ENCODE peak calls at places on chromosomes 11 and 22, in nine cellular contexts. G, K, P, E, C, F, I, X and J are unnamed samples.

GRCh38 chr22:45083659-45084305 is 74.0 kb upstream of the PHF21B start:
- DNase-seq in P (no peak), K (no peak), C (no peak), G (no peak), I (peak), E (no peak), F (no peak), X (no peak), J (no peak)

GRCh38 chr22:27978875-27979274 is 59.8 kb upstream of the PITPNB start:
- DNase-seq in P (no peak), I (no peak), K (no peak), G (no peak), X (no peak), C (no peak), E (no peak), F (no peak), J (no peak)

GRCh38 chr22:22720201-22720723 is 75.8 kb downstream of the GGTLC2 start:
- DNase-seq in G (peak), P (no peak), E (peak), I (no peak), X (peak), K (peak), C (no peak), F (peak), J (no peak)

GRCh38 chr11:99865951-99866350 is 821.1 kb upstream of the ARHGAP42 start:
- DNase-seq in K (no peak), X (no peak), P (no peak), I (no peak), F (no peak), G (no peak), E (no peak), C (no peak), J (no peak)

GRCh38 chr11:10798330-10798980 is 10.3 kb downstream of the EIF4G2 start:
- DNase-seq in C (no peak), E (no peak), X (no peak), K (no peak), I (no peak), G (no peak), F (no peak), P (no peak), J (no peak)

GRCh38 chr11:72422414-72422813 is 11.9 kb downstream of the CLPB start:
- DNase-seq in C (no peak), X (no peak), E (no peak), G (no peak), I (no peak), P (no peak), K (no peak), F (no peak), J (no peak)

GRCh38 chr11:94402355-94402754 is 1.1 kb upstream of the GPR83 start:
- DNase-seq in F (no peak), G (no peak), P (no peak), K (no peak), I (no peak), C (no peak), X (no peak), E (no peak), J (no peak)

GRCh38 chr11:13883589-13883988 is 78.9 kb upstream of the SPON1 start:
- DNase-seq in E (no peak), P (no peak), F (no peak), G (no peak), C (no peak), I (no peak), K (no peak), X (no peak), J (no peak)

GRCh38 chr11:67033661-67034166 is 10.8 kb downstream of the SYT12 start:
- DNase-seq in I (peak), K (peak), G (no peak), C (peak), X (no peak), F (no peak), P (no peak), E (no peak), J (no peak)

GRCh38 chr22:19918332-19919106 is 23.1 kb upstream of the COMT start:
- DNase-seq in K (no peak), I (no peak), E (no peak), C (no peak), G (no peak), F (no peak), P (no peak), X (no peak), J (no peak)

GRCh38 chr11:34044664-34045485 is 6.7 kb upstream of the CAPRIN1 start:
- DNase-seq in C (no peak), I (peak), K (no peak), P (no peak), F (peak), E (peak), G (no peak), X (no peak), J (peak)

GRCh38 chr22:24843048-24843447 is 37.0 kb downstream of the SGSM1 start:
- DNase-seq in E (no peak), K (no peak), X (no peak), G (no peak), I (no peak), P (no peak), F (no peak), C (no peak), J (no peak)

GRCh38 chr11:2518983-2519340 is 74.2 kb downstream of the KCNQ1 start:
- DNase-seq in E (no peak), K (no peak), X (no peak), C (no peak), G (no peak), I (no peak), F (no peak), P (peak), J (peak)

GRCh38 chr11:2271077-2271326 is 614 bp upstream of the ASCL2 start:
- DNase-seq in P (peak), C (no peak), I (no peak), X (peak), G (no peak), K (no peak), E (no peak), F (no peak), J (peak)

GRCh38 chr11:35541621-35542375 is 16.4 kb upstream of the PAMR1 start:
- DNase-seq in F (no peak), P (no peak), I (no peak), K (no peak), G (no peak), E (peak), X (no peak), C (peak), J (peak)

GRCh38 chr22:22717723-22718122 is 73.3 kb downstream of the GGTLC2 start:
- DNase-seq in C (no peak), G (no peak), X (no peak), I (no peak), K (no peak), E (no peak), F (no peak), P (no peak), J (no peak)

GRCh38 chr11:30322162-30322561 is 742 bp upstream of the ARL14EP start:
- DNase-seq in E (no peak), P (no peak), K (no peak), I (no peak), C (no peak), F (no peak), G (no peak), X (no peak), J (no peak)

GRCh38 chr11:30317030-30317429 is 5.9 kb upstream of the ARL14EP start:
- DNase-seq in E (no peak), C (no peak), X (no peak), P (no peak), K (peak), I (no peak), G (no peak), F (no peak), J (no peak)

GRCh38 chr11:30322826-30323710 is at the start of gene ARL14EP:
- DNase-seq in G (peak), K (peak), X (peak), F (peak), P (peak), E (peak), I (peak), C (peak), J (peak)

GRCh38 chr11:30326114-30326783 is 3.3 kb downstream of the ARL14EP start:
- DNase-seq in P (no peak), G (no peak), F (no peak), X (no peak), I (no peak), C (no peak), K (no peak), E (no peak), J (no peak)

DNA sequence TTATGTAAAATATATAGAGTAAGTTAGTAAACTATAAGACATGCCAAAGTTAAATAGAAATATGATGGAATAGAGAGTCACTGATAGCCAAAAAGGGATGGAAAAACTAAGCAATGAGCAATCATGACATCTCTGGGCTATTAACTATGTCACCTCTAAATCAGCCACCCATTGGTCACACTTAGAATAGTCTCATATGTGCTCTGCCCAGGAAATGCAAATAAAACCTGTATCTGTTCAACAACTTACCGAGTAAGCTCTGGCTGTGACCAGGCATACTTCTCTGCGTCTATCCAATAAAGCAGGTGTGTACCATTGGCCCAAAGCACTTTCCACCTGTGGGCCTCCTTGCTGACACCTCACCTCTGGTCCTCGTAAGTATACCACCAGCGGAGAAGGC is 1.6 kb upstream of the ARL14EP start:
- DNase-seq in K (no peak), G (no peak), X (no peak), I (no peak), C (no peak), F (no peak), P (no peak), E (no peak), J (no peak)
- H3K4me3 ChIP-seq in K (no peak), G (no peak), X (no peak), I (no peak), C (no peak), F (no peak), P (no peak), E (no peak), J (no peak)

GRCh38 chr22:42949159-42949558 is 65.8 kb downstream of the PACSIN2 start:
- DNase-seq in E (no peak), F (peak), C (no peak), K (no peak), G (no peak), I (no peak), P (no peak), X (no peak), J (peak)

GRCh38 chr22:42948205-42948804 is 66.6 kb downstream of the PACSIN2 start:
- DNase-seq in K (no peak), X (no peak), E (no peak), P (no peak), F (no peak), I (no peak), C (no peak), G (no peak), J (no peak)

GRCh38 chr22:42946551-42947198 is 68.3 kb downstream of the PACSIN2 start:
- DNase-seq in X (no peak), E (no peak), G (no peak), I (no peak), P (no peak), C (no peak), K (no peak), F (no peak), J (no peak)

GRCh38 chr22:42945736-42946135 is 69.2 kb downstream of the PACSIN2 start:
- DNase-seq in P (no peak), G (no peak), I (no peak), F (no peak), X (no peak), E (no peak), K (peak), C (no peak), J (no peak)

DNA sequence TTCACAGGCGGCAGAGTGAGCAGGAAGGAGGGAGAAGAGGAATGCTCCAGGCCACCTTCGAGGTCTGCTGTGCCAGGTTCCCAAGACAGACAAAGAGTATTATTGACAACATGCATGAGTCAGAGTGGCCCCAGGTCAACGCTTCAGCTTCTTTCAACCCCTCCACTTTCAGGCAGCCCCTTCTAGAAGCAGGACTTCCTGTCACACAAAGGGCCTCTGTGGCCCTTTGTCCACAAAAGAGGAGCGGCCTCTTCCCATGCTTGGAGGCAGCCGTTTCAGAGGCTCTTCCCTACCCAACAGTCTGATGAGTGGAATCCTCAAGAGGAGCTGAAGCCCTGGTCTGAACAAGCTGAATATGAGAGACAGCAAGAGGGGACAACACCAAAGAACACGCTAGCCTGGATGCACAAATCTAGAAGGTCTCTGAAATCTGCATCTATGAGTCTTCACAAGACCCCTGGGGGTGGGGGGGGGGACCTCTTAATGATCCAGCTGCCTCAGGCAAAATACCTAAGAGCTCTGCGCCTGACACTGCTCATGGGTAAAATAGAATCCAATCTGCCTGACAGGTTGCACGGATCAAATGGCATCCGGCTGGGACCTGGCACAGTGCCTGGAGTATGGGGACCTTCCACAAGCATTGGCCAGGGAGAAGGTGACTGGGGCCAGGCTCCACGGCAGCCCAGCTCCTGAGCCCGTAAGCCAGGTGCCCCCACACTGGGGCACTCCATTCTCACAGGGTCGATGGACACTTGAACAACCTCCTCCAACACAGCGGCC is 67.5 kb downstream of the PACSIN2 start:
- DNase-seq in K (no peak), F (peak), I (no peak), X (no peak), P (peak), C (peak), G (peak), E (no peak), J (peak)
- H3K4me3 ChIP-seq in K (no peak), F (no peak), I (no peak), X (no peak), P (no peak), C (no peak), G (no peak), E (no peak), J (no peak)

DNA sequence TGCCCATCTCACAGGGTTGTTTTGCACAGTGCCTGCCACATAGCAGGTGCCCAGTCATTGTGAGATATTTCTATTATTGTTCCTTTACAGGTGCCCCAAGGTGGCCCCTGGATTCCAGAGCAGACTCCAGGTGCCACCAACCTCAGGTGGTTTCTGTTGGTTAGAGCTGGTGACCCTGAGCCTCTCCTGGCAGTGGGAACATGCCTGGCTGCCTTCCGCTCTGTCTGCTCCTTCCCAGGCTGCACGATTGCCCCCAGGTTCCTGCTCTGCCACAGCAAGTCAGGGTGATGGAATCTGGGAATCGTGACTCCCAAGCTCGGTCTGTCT is 12.6 kb upstream of the OMP start:
- DNase-seq in G (no peak), C (no peak), X (no peak), F (no peak), K (no peak), E (no peak), P (no peak), I (no peak), J (no peak)
- H3K4me3 ChIP-seq in G (no peak), C (no peak), X (no peak), F (no peak), K (no peak), E (no peak), P (no peak), I (no peak), J (no peak)

GRCh38 chr11:65430406-65431217 is 8.0 kb downstream of the NEAT1 start:
- DNase-seq in K (peak), C (no peak), E (no peak), X (no peak), G (no peak), P (peak), I (peak), F (peak), J (no peak)

GRCh38 chr11:65432133-65432650 is 9.6 kb downstream of the NEAT1 start:
- DNase-seq in K (no peak), P (no peak), F (peak), G (no peak), X (no peak), E (no peak), I (no peak), C (no peak), J (no peak)

GRCh38 chr11:65429724-65430405 is 7.3 kb downstream of the NEAT1 start:
- DNase-seq in X (no peak), I (peak), C (peak), P (peak), G (no peak), F (peak), K (peak), E (peak), J (peak)

GRCh38 chr11:65432686-65433582 is 10.3 kb downstream of the NEAT1 start:
- DNase-seq in F (peak), E (no peak), X (peak), I (no peak), P (no peak), K (peak), G (no peak), C (no peak), J (no peak)

GRCh38 chr11:65431452-65432132 is 9.0 kb downstream of the NEAT1 start:
- DNase-seq in F (peak), K (peak), I (no peak), C (no peak), P (no peak), E (no peak), X (peak), G (no peak), J (no peak)
- H3K4me3 ChIP-seq in F (peak), K (peak), I (no peak), C (peak), P (no peak), E (no peak), X (no peak), G (no peak), J (peak)

GRCh38 chr22:47153854-47154542 is 391.5 kb downstream of the TBC1D22A start:
- DNase-seq in F (no peak), I (no peak), E (no peak), P (no peak), K (no peak), X (no peak), G (no peak), C (no peak), J (no peak)
- H3K4me3 ChIP-seq in F (no peak), I (no peak), E (no peak), P (peak), K (no peak), X (no peak), G (no peak), C (peak), J (no peak)

GRCh38 chr22:41697126-41697775 is 2.1 kb upstream of the MEI1 start:
- DNase-seq in G (peak), F (peak), K (peak), X (peak), E (peak), P (peak), C (peak), I (peak), J (peak)
- H3K4me3 ChIP-seq in G (no peak), F (no peak), K (no peak), X (peak), E (no peak), P (peak), C (peak), I (peak), J (peak)

DNA sequence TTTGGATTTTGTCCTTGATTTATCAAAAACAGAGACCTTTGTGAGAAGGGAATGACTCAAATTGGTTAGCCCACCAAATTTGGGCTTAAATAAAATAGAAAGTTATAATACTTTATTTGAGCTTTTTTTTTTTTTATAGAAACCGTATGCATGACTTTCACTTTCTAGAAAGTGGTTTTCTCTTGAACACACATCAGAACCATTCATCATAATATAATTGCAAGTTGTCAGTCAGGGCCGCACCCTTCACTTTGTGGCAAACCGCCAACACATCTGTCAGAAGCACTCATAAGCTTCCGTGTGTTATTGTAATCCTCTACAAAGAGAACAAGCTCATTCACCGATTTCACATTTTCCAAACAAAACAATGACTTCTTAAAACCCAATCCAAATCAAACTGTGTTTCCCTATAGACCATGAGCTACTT is 76.1 kb downstream of the SOX6 start:
- DNase-seq in X (no peak), E (no peak), C (no peak), K (peak), I (no peak), F (peak), P (no peak), G (no peak), J (peak)
- H3K4me3 ChIP-seq in X (no peak), E (no peak), C (no peak), K (no peak), I (no peak), F (peak), P (no peak), G (no peak), J (peak)

DNA sequence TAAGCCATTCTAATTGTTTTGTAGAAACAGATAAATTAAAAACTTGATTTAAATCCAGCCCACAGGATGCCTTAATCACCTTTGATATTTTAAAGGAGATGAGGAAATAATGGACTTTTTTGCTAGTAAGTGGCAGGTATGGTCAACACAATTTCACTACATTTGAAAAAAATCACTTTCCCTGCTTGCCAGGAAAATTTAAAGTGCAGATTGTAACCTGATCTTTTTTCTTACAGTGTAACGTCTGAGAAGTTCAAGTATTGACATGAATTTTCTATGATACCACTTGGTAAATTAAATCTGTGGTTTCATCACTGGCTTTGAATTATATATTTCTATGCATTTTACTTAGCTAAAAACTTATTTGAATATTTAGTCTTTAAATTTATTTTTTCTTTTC is 65.3 kb downstream of the ARHGEF12 start:
- DNase-seq in P (no peak), K (no peak), E (no peak), C (no peak), G (no peak), X (no peak), I (no peak), F (no peak), J (no peak)
- H3K4me3 ChIP-seq in P (no peak), K (no peak), E (no peak), C (peak), G (no peak), X (no peak), I (no peak), F (peak), J (no peak)